ENCODE peak calls at places on chromosomes 11 and 22, in seven cellular contexts. T is stimulated activated CD4-positive, alpha-beta T cell treated with anti-CD3 and anti-CD28 coated beads, Interleukin-4, amount 100 ng/mL, for 4 hours; I is posterior cingulate gyrus; K is stimulated activated naive CD4-positive, alpha-beta T cell treated with Interleukin-2 at 50 U/mL for 16 hours; V is hepatocyte; M is GM06990; N is ELR. L is an unnamed sample.
A peak's percentile ranks its signal among the peaks of the same experiment; 100 is the strongest.

GRCh38 chr11:1302461-1303073 is 6.9 kb downstream of the TOLLIP start:
- DNase-seq in M (no peak), V (no peak), T (no peak), I (no peak), N (no peak), K (no peak), L (no peak)

GRCh38 chr22:20435436-20436308 is 2.0 kb downstream of the SCARF2 start:
- DNase-seq in K (no peak), I (no peak), N (no peak), V (no peak), T (no peak), M (no peak), L (no peak)

GRCh38 chr11:104526006-104526405 is 362.1 kb upstream of the PDGFD start:
- DNase-seq in M (no peak), I (no peak), V (no peak), K (no peak), T (no peak), N (no peak), L (no peak)

GRCh38 chr11:85821636-85822035 is 10.7 kb upstream of the SYTL2 start:
- DNase-seq in I (no peak), K (no peak), V (no peak), N (peak; percentile 41), T (no peak), M (no peak), L (no peak)

GRCh38 chr22:49554296-49554625 is 273.4 kb downstream of the BRD1 start:
- DNase-seq in I (no peak), V (no peak), K (no peak), M (no peak), N (no peak), T (no peak), L (no peak)

GRCh38 chr22:40813912-40814315 is 5.2 kb downstream of the SLC25A17 start:
- DNase-seq in T (no peak), N (no peak), V (no peak), I (no peak), K (no peak), M (no peak), L (no peak)

GRCh38 chr22:42439021-42439420 is 6.8 kb upstream of the NFAM1 start:
- DNase-seq in M (no peak), V (no peak), N (no peak), I (no peak), K (no peak), T (no peak), L (no peak)

GRCh38 chr11:20164152-20164551 is 3.9 kb upstream of the DBX1 start:
- DNase-seq in I (no peak), M (no peak), K (no peak), T (no peak), N (no peak), V (no peak), L (no peak)

GRCh38 chr11:69912161-69912910 is 93.1 kb upstream of the FGF3 start:
- DNase-seq in M (no peak), T (no peak), V (no peak), I (no peak), K (no peak), N (no peak), L (no peak)

GRCh38 chr11:65540290-65541092 is 15.6 kb downstream of the SCYL1 start:
- DNase-seq in N (peak; percentile 90), M (peak; percentile 94), K (peak; percentile 84), V (peak; percentile 94), I (peak; percentile 90), T (peak; percentile 81), L (peak; percentile 90)

GRCh38 chr11:97982512-97982911 is 1038.2 kb upstream of the CNTN5 start:
- DNase-seq in I (no peak), N (no peak), K (no peak), V (no peak), T (no peak), M (no peak), L (no peak)

GRCh38 chr11:120500414-120500936 is 11.1 kb upstream of the GRIK4 start:
- DNase-seq in T (no peak), K (no peak), V (no peak), N (peak; percentile 22), M (no peak), I (no peak), L (no peak)

GRCh38 chr11:76087749-76088148 is 118.6 kb downstream of the WNT11 start:
- DNase-seq in V (no peak), T (no peak), I (no peak), M (no peak), N (no peak), K (no peak), L (no peak)

GRCh38 chr11:112599265-112599664 is 338.6 kb upstream of the PLET1 start:
- DNase-seq in M (no peak), V (no peak), K (no peak), T (no peak), I (no peak), N (no peak), L (no peak)

L was measured in NAMALWA.